ENCODE peak calls at places on chromosomes 6 and 20, in eight cellular contexts. T, U, V, C, R, M, P and F are unnamed samples.

GRCh38 chr6:147347882-147348214 is 143.6 kb downstream of the STXBP5 start:
- DNase-seq in T (no peak), U (no peak), V (no peak), C (no peak), R (no peak), M (no peak), P (no peak), F (no peak)

GRCh38 chr20:13788167-13788834 is 3.5 kb downstream of the NDUFAF5 start:
- DNase-seq in T (peak; percentile 32), U (peak; percentile 58), V (peak; percentile 34), C (peak; percentile 83), R (no peak), M (peak; percentile 39), P (no peak), F (peak; percentile 55)

GRCh38 chr20:36856691-36857635 is 19.0 kb upstream of the TLDC2 start:
- DNase-seq in T (no peak), U (no peak), V (no peak), C (no peak), R (no peak), M (no peak), P (no peak), F (no peak)

GRCh38 chr6:127637830-127638229 is 60.9 kb downstream of the C6orf58 start:
- DNase-seq in T (no peak), U (no peak), V (no peak), C (no peak), R (no peak), M (no peak), P (no peak), F (no peak)

GRCh38 chr6:20924911-20925543 is 390.8 kb downstream of the CDKAL1 start:
- DNase-seq in T (no peak), U (no peak), V (no peak), C (no peak), R (no peak), M (no peak), P (no peak), F (no peak)

GRCh38 chr6:121694389-121695185 is 259.1 kb downstream of the GJA1 start:
- DNase-seq in T (peak; percentile 7), U (no peak), V (no peak), C (no peak), R (no peak), M (no peak), P (peak; percentile 31), F (no peak)

GRCh38 chr6:164109770-164110140 is 695.2 kb downstream of the QKI start:
- DNase-seq in T (peak; percentile 38), U (no peak), V (peak; percentile 41), C (no peak), R (no peak), M (no peak), P (no peak), F (no peak)

GRCh38 chr20:61724376-61724775 is 341.3 kb downstream of the TAF4 start:
- DNase-seq in T (no peak), U (no peak), V (peak; percentile 41), C (peak; percentile 36), R (peak; percentile 7), M (no peak), P (no peak), F (no peak)

GRCh38 chr6:36324191-36324590 is 12.5 kb downstream of the BNIP5 start:
- DNase-seq in T (no peak), U (no peak), V (no peak), C (no peak), R (no peak), M (no peak), P (no peak), F (no peak)

GRCh38 chr6:113182370-113183141 is 674.6 kb upstream of the MARCKS start:
- DNase-seq in T (no peak), U (no peak), V (no peak), C (peak; percentile 6), R (no peak), M (no peak), P (no peak), F (no peak)

GRCh38 chr6:322205-322930 is 30.1 kb downstream of the DUSP22 start:
- DNase-seq in T (no peak), U (no peak), V (peak; percentile 52), C (no peak), R (no peak), M (no peak), P (no peak), F (peak; percentile 11)

GRCh38 chr6:165663283-165663735 is 268 bp upstream of the PDE10A start:
- DNase-seq in T (peak; percentile 28), U (peak; percentile 66), V (no peak), C (peak; percentile 44), R (no peak), M (no peak), P (peak; percentile 63), F (no peak)

GRCh38 chr20:41530923-41531322 is 87.3 kb downstream of the CHD6 start:
- DNase-seq in T (no peak), U (no peak), V (no peak), C (no peak), R (no peak), M (no peak), P (no peak), F (no peak)

GRCh38 chr20:59177266-59178250 is 13.9 kb downstream of the ZNF831 start:
- DNase-seq in T (no peak), U (no peak), V (no peak), C (no peak), R (no peak), M (no peak), P (no peak), F (no peak)

GRCh38 chr6:140441256-140441655 is 1066.8 kb upstream of the CITED2 start:
- DNase-seq in T (peak; percentile 44), U (peak; percentile 11), V (peak; percentile 11), C (peak; percentile 23), R (no peak), M (peak; percentile 46), P (peak; percentile 45), F (peak; percentile 52)

GRCh38 chr6:155974967-155975366 is 519.3 kb upstream of the NOX3 start:
- DNase-seq in T (no peak), U (no peak), V (no peak), C (no peak), R (no peak), M (no peak), P (no peak), F (no peak)

GRCh38 chr6:15474196-15474595 is 188.6 kb downstream of the DTNBP1 start:
- DNase-seq in T (no peak), U (no peak), V (no peak), C (no peak), R (no peak), M (no peak), P (no peak), F (no peak)

GRCh38 chr6:24394777-24395437 is 7.8 kb upstream of the MRS2 start:
- DNase-seq in T (no peak), U (no peak), V (no peak), C (no peak), R (no peak), M (no peak), P (no peak), F (no peak)

GRCh38 chr20:38128691-38129090 is 36.4 kb downstream of the TGM2 start:
- DNase-seq in T (no peak), U (no peak), V (no peak), C (no peak), R (no peak), M (no peak), P (no peak), F (peak; percentile 11)

GRCh38 chr6:161091972-161092701 is 100.6 kb downstream of the MAP3K4 start:
- DNase-seq in T (no peak), U (no peak), V (no peak), C (no peak), R (no peak), M (no peak), P (no peak), F (no peak)

GRCh38 chr6:24352434-24352833 is 5.4 kb downstream of the DCDC2 start:
- DNase-seq in T (no peak), U (no peak), V (no peak), C (no peak), R (no peak), M (no peak), P (no peak), F (no peak)

GRCh38 chr20:44074252-44075151 is 112.5 kb downstream of the JPH2 start:
- DNase-seq in T (no peak), U (peak; percentile 86), V (no peak), C (no peak), R (no peak), M (peak; percentile 19), P (no peak), F (no peak)

GRCh38 chr6:25485820-25486559 is 166.0 kb upstream of the SCGN start:
- DNase-seq in T (no peak), U (peak; percentile 39), V (peak; percentile 18), C (no peak), R (no peak), M (peak; percentile 37), P (peak; percentile 32), F (no peak)

GRCh38 chr6:36082318-36082717 is 48.0 kb upstream of the MAPK13 start:
- DNase-seq in T (no peak), U (no peak), V (no peak), C (no peak), R (no peak), M (no peak), P (no peak), F (no peak)

GRCh38 chr6:54244430-54244829 is 63.8 kb upstream of the TINAG start:
- DNase-seq in T (no peak), U (peak; percentile 3), V (no peak), C (peak; percentile 3), R (no peak), M (no peak), P (no peak), F (no peak)
- TF ChIP-seq EP300 in T (no peak), U (no peak), V (no peak), C (no peak), R (no peak), M (no peak), P (no peak), F (no peak)

GRCh38 chr6:45816674-45817297 is 198.9 kb downstream of the CLIC5 start:
- DNase-seq in T (no peak), U (no peak), V (no peak), C (no peak), R (no peak), M (no peak), P (no peak), F (no peak)
- H3K4me3 ChIP-seq in T (no peak overlapping the region), U (peak overlapping the region; percentile 27), V (no peak overlapping the region), C (no peak overlapping the region), R (no peak overlapping the region), M (no peak overlapping the region), P (no peak overlapping the region), F (no peak overlapping the region)

DNA sequence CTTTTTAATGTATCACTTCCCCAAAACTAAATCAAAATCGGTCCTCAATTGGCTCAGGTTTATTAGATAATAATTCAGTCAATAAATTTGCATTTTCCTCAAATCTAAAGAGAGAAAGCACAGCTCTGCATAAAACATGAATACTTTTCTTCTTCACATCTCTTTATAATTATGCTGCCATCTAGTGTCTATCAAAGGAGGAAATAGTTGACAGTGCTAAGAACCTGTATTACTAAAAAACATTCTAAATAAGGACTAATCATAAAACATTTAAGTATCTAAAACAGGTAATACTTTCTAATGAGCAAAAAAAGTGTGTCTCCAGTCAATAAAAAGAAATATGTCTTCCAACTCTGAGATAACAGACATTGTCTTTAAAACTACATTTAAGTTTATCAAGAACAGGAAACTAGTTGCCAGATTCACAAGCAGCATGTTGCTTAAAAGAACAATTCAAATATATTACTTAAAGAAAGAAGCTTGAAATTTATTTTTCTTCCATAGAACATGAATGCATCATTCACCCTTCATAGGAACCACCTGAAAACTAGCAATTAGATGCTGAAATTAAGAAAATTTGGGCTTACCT is 56.5 kb upstream of the DST start:
- DNase-seq in T (no peak), U (no peak), V (peak; percentile 8), C (no peak), R (no peak), M (no peak), P (no peak), F (no peak)
- TF ChIP-seq CTCF in T (peak; percentile 33), U (peak; percentile 68), V (peak; percentile 52), C (peak; percentile 56), R (no peak), M (no peak), P (no peak), F (peak; percentile 39)

GRCh38 chr20:49741940-49742339 is 28.3 kb upstream of the B4GALT5 start:
- DNase-seq in T (no peak), U (no peak), V (no peak), C (no peak), R (no peak), M (no peak), P (no peak), F (no peak)
- TF ChIP-seq EP300 in T (no peak), U (no peak), V (no peak), C (no peak), R (no peak), M (no peak), P (no peak), F (no peak)